ENCODE peak calls at places on chromosomes 1 and 21, in six cellular contexts. P, R, B, U, W and J are unnamed samples.

GRCh38 chr1:23384312-23385058 is 14.8 kb upstream of the ZNF436 start:
- DNase-seq in P (peak; percentile 88), R (no peak), B (no peak), U (no peak), W (no peak), J (no peak)

GRCh38 chr1:219467524-219467923 is 145.4 kb downstream of the ZC3H11B start:
- DNase-seq in P (peak; percentile 4), R (no peak), B (no peak), U (no peak), W (no peak), J (no peak)

GRCh38 chr21:14864211-14865021 is 200.4 kb downstream of the NRIP1 start:
- DNase-seq in P (peak; percentile 86), R (peak; percentile 60), B (peak; percentile 69), U (peak; percentile 54), W (no peak), J (peak; percentile 76)

GRCh38 chr1:181669209-181669608 is 185.9 kb downstream of the CACNA1E start:
- DNase-seq in P (no peak), R (no peak), B (no peak), U (no peak), W (no peak), J (no peak)

GRCh38 chr1:64093941-64094340 is 109.5 kb upstream of the UBE2U start:
- DNase-seq in P (peak; percentile 64), R (no peak), B (no peak), U (no peak), W (no peak), J (no peak)

GRCh38 chr1:100277866-100278265 is 11.8 kb downstream of the RTCA start:
- DNase-seq in P (no peak), R (no peak), B (no peak), U (no peak), W (no peak), J (no peak)

GRCh38 chr1:87242445-87243185 is 86.1 kb upstream of the LMO4 start:
- DNase-seq in P (no peak), R (no peak), B (no peak), U (no peak), W (no peak), J (no peak)

GRCh38 chr1:178109348-178110143 is 15.6 kb downstream of the RASAL2 start:
- DNase-seq in P (peak; percentile 63), R (no peak), B (no peak), U (no peak), W (no peak), J (no peak)

GRCh38 chr1:209618756-209619420 is 33.3 kb downstream of the LAMB3 start:
- DNase-seq in P (no peak), R (no peak), B (no peak), U (no peak), W (no peak), J (no peak)

GRCh38 chr1:48793863-48794262 is 17.2 kb upstream of the BEND5 start:
- DNase-seq in P (no peak), R (no peak), B (no peak), U (no peak), W (no peak), J (no peak)

GRCh38 chr21:26136686-26137085 is 33.9 kb downstream of the APP start:
- DNase-seq in P (no peak), R (no peak), B (no peak), U (no peak), W (no peak), J (no peak)

GRCh38 chr1:78797108-78797781 is 147.6 kb downstream of the IFI44 start:
- DNase-seq in P (no peak), R (no peak), B (no peak), U (no peak), W (no peak), J (no peak)

GRCh38 chr21:32886339-32886738 is 114.8 kb upstream of the PAXBP1 start:
- DNase-seq in P (no peak), R (no peak), B (no peak), U (no peak), W (no peak), J (no peak)

GRCh38 chr1:34781071-34781843 is at the start of gene GJB3:
- DNase-seq in P (no peak), R (no peak), B (peak; percentile 54), U (no peak), W (no peak), J (no peak)

GRCh38 chr21:42837421-42838211 is 41.7 kb downstream of the WDR4 start:
- DNase-seq in P (no peak), R (no peak), B (no peak), U (peak; percentile 9), W (no peak), J (no peak)

GRCh38 chr1:204081156-204081790 is 8.4 kb downstream of the SOX13 start:
- DNase-seq in P (peak; percentile 50), R (no peak), B (no peak), U (peak; percentile 42), W (no peak), J (no peak)

GRCh38 chr1:235642943-235643371 is 6.6 kb downstream of the GNG4 start:
- DNase-seq in P (no peak), R (no peak), B (peak; percentile 62), U (no peak), W (no peak), J (no peak)

GRCh38 chr21:31623664-31624063 is 35.8 kb upstream of the SOD1 start:
- DNase-seq in P (no peak), R (no peak), B (peak; percentile 50), U (no peak), W (no peak), J (no peak)
- TF ChIP-seq CTCF in P (no peak), R (no peak), B (peak; percentile 53), U (no peak), W (no peak), J (no peak)

GRCh38 chr1:168615965-168616364 is 39.6 kb downstream of the XCL1 start:
- DNase-seq in P (no peak), R (no peak), B (no peak), U (no peak), W (no peak), J (no peak)

GRCh38 chr1:168609133-168609715 is 32.8 kb downstream of the XCL1 start:
- DNase-seq in P (peak; percentile 5), R (no peak), B (peak; percentile 45), U (peak; percentile 76), W (no peak), J (peak; percentile 86)

GRCh38 chr1:168610111-168610510 is 33.7 kb downstream of the XCL1 start:
- DNase-seq in P (no peak), R (no peak), B (peak; percentile 8), U (no peak), W (no peak), J (no peak)

GRCh38 chr1:168613689-168614655 is 37.6 kb downstream of the XCL1 start:
- DNase-seq in P (no peak), R (no peak), B (peak; percentile 40), U (peak; percentile 78), W (no peak), J (peak; percentile 88)

GRCh38 chr1:168613038-168613451 is 36.6 kb downstream of the XCL1 start:
- DNase-seq in P (no peak), R (no peak), B (no peak), U (peak; percentile 20), W (no peak), J (peak; percentile 38)
- H3K27ac ChIP-seq in P (no peak overlapping the region), R (no peak overlapping the region), B (no peak overlapping the region), U (peak overlapping the region; percentile 69), W (peak overlapping the region; percentile 57), J (peak overlapping the region; percentile 100)

GRCh38 chr1:160284220-160284781 is 632 bp downstream of the PEX19 start:
- DNase-seq in P (peak; percentile 76), R (no peak), B (peak; percentile 52), U (no peak), W (no peak), J (no peak)

GRCh38 chr1:160285506-160285905 is 573 bp upstream of the PEX19 start:
- DNase-seq in P (no peak), R (peak; percentile 23), B (no peak), U (no peak), W (no peak), J (no peak)

GRCh38 chr1:160284782-160285344 is at the start of gene PEX19:
- DNase-seq in P (peak; percentile 94), R (peak; percentile 92), B (peak; percentile 95), U (peak; percentile 92), W (peak; percentile 78), J (peak; percentile 92)

GRCh38 chr1:160277987-160278386 is 6.9 kb downstream of the PEX19 start:
- DNase-seq in P (no peak), R (no peak), B (no peak), U (no peak), W (no peak), J (no peak)

GRCh38 chr1:160282807-160283206 is 2.1 kb downstream of the PEX19 start:
- DNase-seq in P (no peak), R (no peak), B (peak; percentile 24), U (no peak), W (no peak), J (no peak)
- H3K36me3 ChIP-seq in P (peaks cover 30% of the 10 kb centered on the region), R (peaks cover 4% of the 10 kb centered on the region), B (no peaks in the 10 kb centered on the region), U (no peaks in the 10 kb centered on the region), W (peaks cover 25% of the 10 kb centered on the region), J (peaks cover 3% of the 10 kb centered on the region)

GRCh38 chr1:237953238-237953637 is 62.5 kb upstream of the ZP4 start:
- DNase-seq in P (no peak), R (no peak), B (peak; percentile 33), U (no peak), W (no peak), J (no peak)
- TF ChIP-seq CTCF in P (no peak), R (no peak), B (peak; percentile 44), U (no peak), W (peak; percentile 51), J (no peak)

DNA sequence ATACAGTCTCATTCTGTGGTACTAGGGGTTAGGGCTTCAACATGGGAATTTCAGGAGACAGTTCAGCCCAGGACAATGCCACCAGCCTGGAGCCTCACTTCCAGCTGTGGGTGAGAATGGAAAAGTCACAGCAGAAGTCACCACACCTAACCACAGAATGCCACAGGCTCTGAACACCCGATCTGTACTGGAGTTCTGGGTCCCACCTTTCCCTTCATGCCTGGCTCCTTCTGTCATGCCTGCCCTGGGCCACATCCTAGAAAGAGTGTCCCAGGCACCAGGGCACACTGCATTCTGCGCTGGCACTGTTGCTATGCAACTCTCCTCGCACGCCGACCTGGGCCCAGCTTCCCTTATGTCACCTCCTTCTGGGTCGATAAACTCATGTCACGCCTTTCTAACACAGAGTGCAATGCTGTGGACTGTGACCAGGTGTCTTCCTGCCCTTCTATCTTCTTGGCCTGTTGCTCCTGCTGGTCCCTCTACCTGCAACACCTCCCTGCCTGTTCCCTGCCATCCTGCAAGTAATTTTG is 21.2 kb downstream of the RCSD1 start:
- DNase-seq in P (no peak), R (no peak), B (no peak), U (no peak), W (no peak), J (no peak)
- H3K27ac ChIP-seq in P (no peak overlapping the region), R (no peak overlapping the region), B (no peak overlapping the region), U (no peak overlapping the region), W (no peak overlapping the region), J (peak overlapping the region; percentile 87)

GRCh38 chr1:233293556-233294446 is 1.7 kb downstream of the PCNX2 start:
- DNase-seq in P (peak; percentile 35), R (no peak), B (no peak), U (no peak), W (no peak), J (no peak)
- H3K36me3 ChIP-seq in P (no peaks in the 10 kb centered on the region), R (no peaks in the 10 kb centered on the region), B (no peaks in the 10 kb centered on the region), U (no peaks in the 10 kb centered on the region), W (no peaks in the 10 kb centered on the region), J (no peaks in the 10 kb centered on the region)